ENCODE peak calls at places on chromosomes 2 and 18, in five cellular contexts. W is KBM-7; T is naive thymus-derived CD8-positive, alpha-beta T cell; L is left lung; R is uterus. J is an unnamed sample.

GRCh38 chr2:240392084-240392947 is 43.1 kb upstream of the GPC1 start:
- DNase-seq in W (peak; percentile 9), T (no peak), L (peak; percentile 25), R (peak; percentile 10), J (no peak)

GRCh38 chr2:145845207-145845894 is 1325.4 kb upstream of the ZEB2 start:
- DNase-seq in R (no peak), L (no peak), T (no peak), W (no peak), J (peak; percentile 71)

GRCh38 chr2:151827564-151828142 is 568 bp downstream of the ARL5A start:
- DNase-seq in L (peak; percentile 44), T (peak; percentile 18), R (peak; percentile 17), W (peak; percentile 42), J (peak; percentile 35)

GRCh38 chr2:28601612-28602011 is 105.8 kb downstream of the PLB1 start:
- DNase-seq in T (no peak), R (no peak), W (peak; percentile 76), L (peak; percentile 60), J (no peak)

GRCh38 chr2:132670961-132671781 is 1.2 kb upstream of the LYPD1 start:
- DNase-seq in R (no peak), W (no peak), T (no peak), L (no peak), J (no peak)

GRCh38 chr2:113757059-113757657 is 716 bp upstream of the SLC35F5 start:
- DNase-seq in L (no peak), R (no peak), W (no peak), T (no peak), J (no peak)

GRCh38 chr2:74739129-74739528 is 85.1 kb downstream of the SEMA4F start:
- DNase-seq in R (no peak), T (no peak), W (no peak), L (no peak), J (no peak)

GRCh38 chr18:55265130-55265675 is 305.9 kb upstream of the CCDC68 start:
- DNase-seq in T (no peak), R (no peak), W (peak; percentile 18), L (no peak), J (no peak)

GRCh38 chr2:239275871-239276812 is 124.7 kb downstream of the HDAC4 start:
- DNase-seq in R (no peak), W (no peak), T (no peak), L (no peak), J (no peak)

GRCh38 chr2:123768233-123768632 is 256.9 kb upstream of the CNTNAP5 start:
- DNase-seq in L (no peak), W (no peak), T (no peak), R (no peak), J (no peak)

GRCh38 chr2:39913648-39914456 is 134.8 kb upstream of the THUMPD2 start:
- DNase-seq in T (peak; percentile 43), W (peak; percentile 81), R (no peak), L (no peak), J (peak; percentile 79)

GRCh38 chr18:23512641-23513040 is 9.3 kb downstream of the RMC1 start:
- DNase-seq in T (no peak), R (no peak), L (no peak), W (no peak), J (no peak)

J was measured in cardiac muscle cell.